ENCODE peak calls at places on chromosomes 12 and 14, in ten cellular contexts. G is keratinocyte; N is GM23248; Q is WERI-Rb-1; P is mesenchymal stem cell; I is aorta; K is CD4-positive, CD25-positive, alpha-beta regulatory T cell; E is PC-9; H is AG04450; C is stomach. A is an unnamed sample.

GRCh38 chr12:49482095-49483051 is 56.5 kb upstream of the KCNH3 start:
- DNase-seq in H (no peak), C (no peak), Q (no peak), G (no peak), I (no peak), P (no peak), E (peak; percentile 26), N (peak; percentile 59), K (no peak), A (no peak)

GRCh38 chr12:58408516-58408915 is 467.1 kb downstream of the ATP23 start:
- DNase-seq in Q (no peak), N (peak; percentile 54), G (no peak), P (no peak), I (no peak), H (no peak), C (no peak), K (no peak), E (no peak), A (no peak)

GRCh38 chr12:49776858-49777257 is 35.5 kb downstream of the TMBIM6 start:
- DNase-seq in C (no peak), P (no peak), H (no peak), N (no peak), Q (peak; percentile 34), G (no peak), E (no peak), K (no peak), I (no peak), A (no peak)

GRCh38 chr14:100536141-100536540 is 51.1 kb downstream of the BEGAIN start:
- DNase-seq in I (peak; percentile 70), K (no peak), N (no peak), P (no peak), E (no peak), G (no peak), C (no peak), Q (peak; percentile 5), H (no peak), A (no peak)

GRCh38 chr14:72558721-72559120 is 335.2 kb downstream of the DPF3 start:
- DNase-seq in Q (no peak), E (no peak), P (no peak), N (peak; percentile 71), C (no peak), H (peak; percentile 37), K (no peak), G (peak; percentile 55), I (no peak), A (no peak)

GRCh38 chr12:63955831-63956685 is 111.6 kb downstream of the SRGAP1 start:
- DNase-seq in H (no peak), N (peak; percentile 80), I (no peak), Q (no peak), K (no peak), E (no peak), C (no peak), G (no peak), P (peak; percentile 86), A (no peak)

GRCh38 chr12:6069452-6070093 is 54.9 kb downstream of the VWF start:
- DNase-seq in G (no peak), Q (no peak), N (peak; percentile 96), K (no peak), P (peak; percentile 89), I (no peak), E (no peak), H (peak; percentile 89), C (no peak), A (no peak)

GRCh38 chr14:89013098-89013504 is 188.7 kb downstream of the TTC8 start:
- DNase-seq in G (no peak), C (peak; percentile 44), N (peak; percentile 43), Q (peak; percentile 85), I (no peak), E (no peak), H (no peak), K (no peak), P (peak; percentile 32), A (no peak)

GRCh38 chr12:38175538-38175937 is 141.0 kb upstream of the ALG10B start:
- DNase-seq in N (no peak), P (no peak), I (no peak), E (no peak), G (no peak), K (no peak), H (no peak), C (no peak), Q (no peak), A (no peak)

GRCh38 chr14:91899213-91899612 is 31.9 kb upstream of the TC2N start:
- DNase-seq in H (no peak), C (peak; percentile 70), N (no peak), Q (no peak), E (no peak), I (no peak), K (no peak), P (no peak), G (no peak), A (no peak)

GRCh38 chr14:92625213-92625612 is 111.6 kb downstream of the RIN3 start:
- DNase-seq in Q (no peak), N (peak; percentile 96), C (no peak), I (no peak), E (no peak), G (no peak), H (peak; percentile 88), P (peak; percentile 89), K (no peak), A (no peak)

GRCh38 chr12:66236969-66237368 is 48.0 kb downstream of the IRAK3 start:
- DNase-seq in C (no peak), N (no peak), K (no peak), E (no peak), Q (no peak), G (no peak), I (no peak), P (no peak), H (no peak), A (no peak)

GRCh38 chr14:70706177-70706576 is 64.5 kb downstream of the TTC9 start:
- DNase-seq in C (no peak), H (no peak), P (no peak), N (no peak), I (no peak), Q (no peak), E (no peak), K (no peak), G (no peak), A (no peak)

GRCh38 chr12:88805692-88806091 is 225.4 kb upstream of the KITLG start:
- DNase-seq in K (no peak), N (peak; percentile 60), Q (no peak), C (no peak), I (no peak), G (no peak), P (no peak), E (no peak), H (no peak), A (no peak)

GRCh38 chr14:89549381-89550102 is 132.5 kb upstream of the FOXN3 start:
- DNase-seq in K (no peak), P (no peak), I (no peak), N (no peak), H (no peak), C (no peak), Q (no peak), G (no peak), E (no peak), A (no peak)

GRCh38 chr14:90301580-90302181 is 30.1 kb downstream of the NRDE2 start:
- DNase-seq in P (peak; percentile 70), C (no peak), Q (no peak), I (no peak), E (no peak), H (peak; percentile 41), K (peak; percentile 11), G (no peak), N (peak; percentile 66), A (no peak)

GRCh38 chr14:102209224-102209966 is 69.7 kb downstream of the WDR20 start:
- DNase-seq in H (no peak), G (no peak), I (peak; percentile 50), P (peak; percentile 38), C (no peak), N (peak; percentile 58), K (no peak), Q (no peak), E (no peak), A (no peak)

GRCh38 chr12:81542065-81542464 is 217.1 kb downstream of the PPFIA2 start:
- DNase-seq in G (no peak), H (no peak), I (no peak), Q (no peak), E (no peak), N (no peak), C (no peak), P (peak; percentile 11), K (no peak), A (no peak)

GRCh38 chr14:30088620-30089019 is 161.0 kb upstream of the PRKD1 start:
- DNase-seq in Q (no peak), G (no peak), K (no peak), H (no peak), I (no peak), N (no peak), P (no peak), E (no peak), C (no peak), A (no peak)
- H3K4me3 ChIP-seq in Q (no peak overlapping the region), G (no peak overlapping the region), K (no peak overlapping the region), H (no peak overlapping the region), I (no peak overlapping the region), N (no peak overlapping the region), P (no peak overlapping the region), E (no peak overlapping the region), C (no peak overlapping the region), A (no peak overlapping the region)

GRCh38 chr12:2267624-2268477 is 215.1 kb downstream of the CACNA1C start:
- DNase-seq in C (no peak), Q (no peak), P (peak; percentile 59), K (no peak), E (no peak), G (no peak), H (no peak), I (peak; percentile 91), N (peak; percentile 88), A (peak; percentile 90)
- H3K27ac ChIP-seq in C (peak overlapping the region; percentile 52), Q (no peak overlapping the region), P (peak overlapping the region; percentile 94), K (no peak overlapping the region), E (no peak overlapping the region), G (no peak overlapping the region), H (peak overlapping the region; percentile 82), I (peak overlapping the region; percentile 58), N (peak overlapping the region; percentile 95), A (peak overlapping the region; percentile 84)

DNA sequence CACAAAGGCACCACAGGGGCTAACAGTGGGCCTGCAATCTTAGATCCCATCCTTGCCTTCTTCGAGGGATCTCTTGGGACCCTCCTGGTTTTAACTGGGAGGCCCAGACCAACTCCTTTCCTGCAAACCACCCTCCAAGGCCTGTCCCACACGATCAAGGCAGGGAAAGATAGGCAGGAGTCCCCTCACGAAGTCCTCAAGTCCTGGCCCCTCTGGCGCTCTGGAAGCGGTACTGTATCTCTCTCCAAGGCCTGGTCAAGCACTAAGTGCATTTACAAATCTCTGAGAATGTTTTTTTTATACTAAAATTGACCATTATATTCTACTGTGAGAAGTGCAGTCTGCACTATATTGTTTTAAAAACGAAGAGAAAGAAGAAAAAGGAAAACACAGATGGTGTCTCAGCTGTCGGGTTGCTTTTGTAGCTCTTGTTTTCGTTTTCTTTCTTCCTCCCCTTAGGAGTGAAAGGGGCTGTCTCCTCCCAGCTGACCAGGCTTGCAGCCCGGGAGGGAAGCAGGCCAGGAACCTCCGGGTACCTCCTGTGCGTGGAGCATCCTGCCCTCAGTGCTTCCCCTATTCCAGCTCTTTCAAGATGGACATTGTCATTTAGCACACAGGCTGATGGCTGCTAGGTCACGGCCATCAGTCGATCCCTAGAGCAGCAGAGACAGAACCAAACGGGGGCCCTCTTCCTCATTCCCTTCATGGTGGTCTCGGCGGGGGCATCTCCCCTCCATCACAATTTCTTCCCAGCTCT is 56.7 kb downstream of the FAM222A start:
- DNase-seq in C (peak; percentile 10), P (no peak), E (no peak), G (no peak), H (no peak), I (peak; percentile 34), N (no peak), Q (peak; percentile 3), K (no peak), A (peak; percentile 31)
- H3K4me3 ChIP-seq in C (no peak overlapping the region), P (no peak overlapping the region), E (no peak overlapping the region), G (no peak overlapping the region), H (no peak overlapping the region), I (no peak overlapping the region), N (no peak overlapping the region), Q (no peak overlapping the region), K (no peak overlapping the region), A (no peak overlapping the region)

GRCh38 chr12:69023840-69024239 is 90.9 kb upstream of the CPM start:
- DNase-seq in I (no peak), P (no peak), C (no peak), N (no peak), E (no peak), K (no peak), G (no peak), H (no peak), Q (no peak), A (no peak)
- H3K27ac ChIP-seq in I (no peak overlapping the region), P (no peak overlapping the region), C (no peak overlapping the region), N (peak overlapping the region; percentile 89), E (peak overlapping the region; percentile 79), K (no peak overlapping the region), G (peak overlapping the region; percentile 97), H (no peak overlapping the region), Q (no peak overlapping the region), A (no peak overlapping the region)

A was measured in coronary artery.